ENCODE peak calls at places on chromosomes 3 and 15, in eight cellular contexts. B is right cardiac atrium; J is activated gamma-delta T cell treated with Interleukin-2 at 50 U/mL for 16 hours; C is stimulated activated CD8-positive, alpha-beta memory T cell treated with anti-CD3 and anti-CD28 coated beads, Interleukin-15, amount 100 ng/mL, for 4 hours; M is stimulated activated CD4-positive, alpha-beta T cell treated with anti-CD3 and anti-CD28 coated beads, Interleukin-4, amount 100 ng/mL, for 4 hours; T is activated CD4-positive, alpha-beta T cell treated with anti-CD3 and anti-CD28 coated beads, Interleukin-2, amount 50 U/mL, for 24 hours; P is NCI-H774; L is IMR-90. D is an unnamed sample.

GRCh38 chr3:10274601-10275000 is 18.1 kb downstream of the GHRL start:
- DNase-seq in P (peak; percentile 44), T (no peak), C (no peak), J (no peak), B (no peak), L (no peak), M (no peak), D (no peak)

GRCh38 chr3:15102833-15103232 is 3.9 kb upstream of the RBSN start:
- DNase-seq in M (no peak), P (peak; percentile 1), J (no peak), C (no peak), B (no peak), L (no peak), T (no peak), D (no peak)

GRCh38 chr15:48178612-48178931 is 477 bp upstream of the MYEF2 start:
- DNase-seq in B (no peak), T (no peak), L (no peak), J (no peak), P (no peak), C (no peak), M (no peak), D (no peak)

GRCh38 chr15:66164788-66165187 is 88.8 kb downstream of the MEGF11 start:
- DNase-seq in P (no peak), C (no peak), B (no peak), T (no peak), J (no peak), M (no peak), L (no peak), D (no peak)

GRCh38 chr15:45171912-45172311 is 15.9 kb downstream of the SHF start:
- DNase-seq in T (no peak), M (no peak), J (no peak), P (no peak), B (no peak), C (no peak), L (no peak), D (no peak)

GRCh38 chr3:187066228-187066995 is 72.9 kb downstream of the RPL39L start:
- DNase-seq in J (peak; percentile 45), L (peak; percentile 11), T (peak; percentile 13), B (no peak), M (peak; percentile 58), P (no peak), C (peak; percentile 40), D (peak; percentile 30)

GRCh38 chr15:46452297-46452820 is 817.5 kb downstream of the SQOR start:
- DNase-seq in L (no peak), J (no peak), C (no peak), T (no peak), M (no peak), P (no peak), B (no peak), D (no peak)

GRCh38 chr15:72604794-72605193 is 49.7 kb upstream of the GOLGA6B start:
- DNase-seq in P (no peak), C (no peak), M (no peak), L (no peak), B (no peak), J (no peak), T (no peak), D (no peak)

GRCh38 chr3:12175844-12176453 is 17.2 kb upstream of the TIMP4 start:
- DNase-seq in M (no peak), J (no peak), P (no peak), B (peak; percentile 89), C (no peak), T (no peak), L (peak; percentile 50), D (no peak)

GRCh38 chr3:66404903-66405700 is 95.7 kb downstream of the LRIG1 start:
- DNase-seq in L (no peak), C (no peak), P (no peak), T (no peak), M (no peak), B (no peak), J (no peak), D (no peak)

GRCh38 chr3:14892226-14892625 is 55.2 kb upstream of the NR2C2 start:
- DNase-seq in T (no peak), B (no peak), M (no peak), C (no peak), L (no peak), P (no peak), J (no peak), D (no peak)

GRCh38 chr3:170953229-170953628 is 44.8 kb upstream of the EIF5A2 start:
- DNase-seq in M (no peak), J (no peak), P (no peak), C (no peak), L (no peak), T (no peak), B (peak; percentile 20), D (no peak)

GRCh38 chr3:4898454-4899313 is 80.6 kb upstream of the BHLHE40 start:
- DNase-seq in B (no peak), M (no peak), L (peak; percentile 9), T (no peak), P (no peak), J (no peak), C (no peak), D (no peak)

GRCh38 chr3:139934557-139935070 is 371 bp upstream of the CLSTN2 start:
- DNase-seq in P (peak; percentile 83), L (no peak), M (no peak), T (no peak), C (no peak), J (no peak), B (peak; percentile 92), D (no peak)

GRCh38 chr3:30226606-30227151 is 379.7 kb upstream of the TGFBR2 start:
- DNase-seq in L (no peak), C (no peak), P (no peak), M (no peak), J (no peak), T (no peak), B (no peak), D (no peak)

GRCh38 chr3:124924741-124925140 is 9.8 kb downstream of the MUC13 start:
- DNase-seq in C (no peak), P (no peak), T (no peak), L (peak; percentile 62), M (no peak), J (no peak), B (no peak), D (no peak)

GRCh38 chr3:39166932-39167532 is 13.6 kb upstream of the CSRNP1 start:
- DNase-seq in P (no peak), C (no peak), M (no peak), B (no peak), T (no peak), J (no peak), L (peak; percentile 93), D (no peak)

GRCh38 chr3:161395115-161395514 is 23.8 kb upstream of the SPTSSB start:
- DNase-seq in L (no peak), C (no peak), M (no peak), T (no peak), P (no peak), B (no peak), J (peak; percentile 29), D (peak; percentile 31)

GRCh38 chr15:100255644-100256043 is 86.1 kb downstream of the ADAMTS17 start:
- DNase-seq in M (no peak), J (no peak), T (no peak), C (no peak), L (no peak), B (no peak), P (no peak), D (no peak)

GRCh38 chr3:16478516-16478915 is 35.0 kb downstream of the RFTN1 start:
- DNase-seq in L (peak; percentile 91), J (no peak), C (no peak), T (no peak), M (no peak), P (no peak), B (no peak), D (no peak)

D was measured in effector memory CD8-positive, alpha-beta T cell.